ENCODE peak calls at places on chromosomes 5 and 9, in four cellular contexts. F is lower lobe of right lung, V is A549, A is fibroblast of the aortic adventitia. B is an unnamed sample.

GRCh38 chr5:83450183-83450839 is 21.2 kb upstream of the VCAN start:
- DNase-seq in F (no peak), V (peak; percentile 67), A (peak; percentile 55), B (no peak)

GRCh38 chr9:137174722-137175293 is 3.0 kb upstream of the TMEM210 start:
- DNase-seq in F (no peak), V (no peak), A (no peak), B (no peak)

GRCh38 chr9:82457281-82457680 is 468.7 kb downstream of the SPATA31D1 start:
- DNase-seq in F (no peak), V (no peak), A (no peak), B (no peak)

GRCh38 chr9:5524090-5524489 is 13.8 kb downstream of the PDCD1LG2 start:
- DNase-seq in F (no peak), V (no peak), A (no peak), B (no peak)

GRCh38 chr9:16064701-16065230 is 511.9 kb downstream of the CCDC171 start:
- DNase-seq in F (no peak), V (no peak), A (no peak), B (no peak)

GRCh38 chr9:97511762-97512429 is 10.4 kb downstream of the TMOD1 start:
- DNase-seq in F (no peak), V (peak; percentile 46), A (no peak), B (no peak)

GRCh38 chr9:137784641-137785513 is 92.7 kb upstream of the CACNA1B start:
- DNase-seq in F (no peak), V (no peak), A (no peak), B (no peak)

GRCh38 chr5:18043344-18043743 is 409.1 kb downstream of the TAF11L14 start:
- DNase-seq in F (no peak), V (peak; percentile 27), A (no peak), B (no peak)

GRCh38 chr5:25489834-25490538 is 845.2 kb upstream of the CDH10 start:
- DNase-seq in F (no peak), V (peak; percentile 18), A (no peak), B (no peak)

GRCh38 chr9:127131871-127132270 is 9.4 kb upstream of the ANGPTL2 start:
- DNase-seq in F (no peak), V (no peak), A (peak; percentile 59), B (no peak)

GRCh38 chr5:80809451-80809850 is 150.7 kb upstream of the RASGRF2 start:
- DNase-seq in F (no peak), V (no peak), A (no peak), B (no peak)

GRCh38 chr9:33295571-33295970 is 5.3 kb downstream of the NFX1 start:
- DNase-seq in F (no peak), V (no peak), A (no peak), B (no peak)

GRCh38 chr9:100505564-100506159 is 32.7 kb downstream of the TMEFF1 start:
- DNase-seq in F (peak; percentile 77), V (peak; percentile 77), A (peak; percentile 64), B (peak; percentile 60)

GRCh38 chr5:178861627-178862026 is 1.9 kb downstream of the ZNF354B start:
- DNase-seq in F (no peak), V (no peak), A (no peak), B (no peak)

GRCh38 chr5:77630246-77631165 is 8.0 kb downstream of the OTP start:
- DNase-seq in F (peak; percentile 56), V (peak; percentile 83), A (no peak), B (peak; percentile 67)

GRCh38 chr9:34997375-34997774 is 7.8 kb downstream of the DNAJB5 start:
- DNase-seq in F (no peak), V (no peak), A (no peak), B (no peak)

GRCh38 chr9:34996905-34997279 is 7.3 kb downstream of the DNAJB5 start:
- DNase-seq in F (no peak), V (no peak), A (no peak), B (no peak)

GRCh38 chr9:34999576-34999975 is 10.0 kb downstream of the DNAJB5 start:
- DNase-seq in F (no peak), V (no peak), A (no peak), B (no peak)

GRCh38 chr9:34996181-34996904 is 6.8 kb downstream of the DNAJB5 start:
- DNase-seq in F (no peak), V (no peak), A (no peak), B (no peak)

GRCh38 chr9:34998266-34998665 is 8.7 kb downstream of the DNAJB5 start:
- DNase-seq in F (no peak), V (no peak), A (no peak), B (no peak)
- TF ChIP-seq CTCF in F (no peak), V (no peak), A (no peak), B (no peak)

GRCh38 chr5:134143964-134144941 is 29.8 kb downstream of the TCF7 start:
- DNase-seq in F (no peak), V (no peak), A (no peak), B (no peak)
- TF ChIP-seq CTCF in F (no peak), V (no peak), A (no peak), B (no peak)

DNA sequence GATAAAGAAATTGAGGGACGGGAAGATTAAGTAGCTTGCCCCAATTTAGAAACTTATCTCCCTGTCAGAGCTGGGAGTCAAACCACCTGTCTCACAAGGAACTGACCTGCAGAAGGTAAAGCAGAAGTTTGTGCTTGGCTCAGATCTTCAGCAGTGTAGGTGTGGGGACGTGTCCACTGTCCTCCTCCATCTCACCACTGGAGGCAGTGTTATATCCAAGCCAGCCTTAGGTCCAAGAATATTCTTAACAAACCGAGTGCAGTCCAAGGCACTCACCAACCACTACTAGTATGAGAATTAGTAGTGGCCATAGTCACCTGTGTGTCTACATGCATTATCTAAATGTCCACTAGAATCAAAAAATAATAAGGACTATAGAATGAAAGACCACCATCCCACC is 86.3 kb upstream of the IRX1 start:
- DNase-seq in F (no peak), V (no peak), A (no peak), B (no peak)
- TF ChIP-seq CTCF in F (no peak), V (no peak), A (no peak), B (no peak)

GRCh38 chr5:150122158-150122510 is 33.5 kb downstream of the PDGFRB start:
- DNase-seq in F (peak; percentile 74), V (peak; percentile 38), A (no peak), B (no peak)
- TF ChIP-seq CTCF in F (peak; percentile 25), V (peak; percentile 45), A (peak; percentile 16), B (no peak)